ENCODE peak calls at places on chromosome 9, in ten cellular contexts. G, P, C, A, X, B, F, Z, J and Q are unnamed samples.

GRCh38 chr9:68802525-68803015 is 97.5 kb downstream of the PIP5K1B start:
- DNase-seq in C (no peak), X (no peak), B (no peak), A (no peak), P (no peak), G (no peak), Z (no peak), J (no peak), F (no peak), Q (no peak)

GRCh38 chr9:109520475-109521132 is 22.5 kb upstream of the PTPN3 start:
- DNase-seq in X (peak; percentile 59), A (no peak), J (peak; percentile 77), F (peak; percentile 81), C (peak; percentile 69), G (peak; percentile 71), P (peak; percentile 35), Z (peak; percentile 79), B (peak; percentile 59), Q (peak; percentile 83)

GRCh38 chr9:77224750-77225312 is 47.5 kb downstream of the VPS13A start:
- DNase-seq in B (no peak), P (no peak), C (no peak), X (no peak), J (peak; percentile 56), G (no peak), F (no peak), A (no peak), Z (no peak), Q (peak; percentile 26)

GRCh38 chr9:109317979-109318671 is 2.7 kb downstream of the EPB41L4B start:
- DNase-seq in Z (no peak), X (no peak), C (no peak), B (no peak), P (no peak), A (no peak), J (no peak), F (no peak), G (no peak), Q (no peak)

GRCh38 chr9:108234811-108235210 is 621.0 kb downstream of the ACTL7B start:
- DNase-seq in Z (no peak), C (no peak), A (no peak), P (no peak), X (no peak), F (no peak), G (no peak), J (no peak), B (no peak), Q (no peak)

GRCh38 chr9:131421691-131422090 is 27.8 kb downstream of the PRRC2B start:
- DNase-seq in J (no peak), X (no peak), F (no peak), Z (no peak), B (no peak), G (no peak), A (no peak), P (peak; percentile 37), C (no peak), Q (no peak)

GRCh38 chr9:21974542-21975409 is 19.4 kb downstream of the CDKN2A start:
- DNase-seq in J (peak; percentile 78), A (no peak), F (no peak), B (peak; percentile 53), P (no peak), C (peak; percentile 79), X (peak; percentile 83), G (no peak), Z (peak; percentile 61), Q (peak; percentile 67)

GRCh38 chr9:3330792-3331420 is 194.9 kb downstream of the RFX3 start:
- DNase-seq in Z (no peak), J (peak; percentile 73), B (no peak), P (no peak), F (no peak), A (no peak), X (no peak), C (no peak), G (no peak), Q (peak; percentile 32)

DNA sequence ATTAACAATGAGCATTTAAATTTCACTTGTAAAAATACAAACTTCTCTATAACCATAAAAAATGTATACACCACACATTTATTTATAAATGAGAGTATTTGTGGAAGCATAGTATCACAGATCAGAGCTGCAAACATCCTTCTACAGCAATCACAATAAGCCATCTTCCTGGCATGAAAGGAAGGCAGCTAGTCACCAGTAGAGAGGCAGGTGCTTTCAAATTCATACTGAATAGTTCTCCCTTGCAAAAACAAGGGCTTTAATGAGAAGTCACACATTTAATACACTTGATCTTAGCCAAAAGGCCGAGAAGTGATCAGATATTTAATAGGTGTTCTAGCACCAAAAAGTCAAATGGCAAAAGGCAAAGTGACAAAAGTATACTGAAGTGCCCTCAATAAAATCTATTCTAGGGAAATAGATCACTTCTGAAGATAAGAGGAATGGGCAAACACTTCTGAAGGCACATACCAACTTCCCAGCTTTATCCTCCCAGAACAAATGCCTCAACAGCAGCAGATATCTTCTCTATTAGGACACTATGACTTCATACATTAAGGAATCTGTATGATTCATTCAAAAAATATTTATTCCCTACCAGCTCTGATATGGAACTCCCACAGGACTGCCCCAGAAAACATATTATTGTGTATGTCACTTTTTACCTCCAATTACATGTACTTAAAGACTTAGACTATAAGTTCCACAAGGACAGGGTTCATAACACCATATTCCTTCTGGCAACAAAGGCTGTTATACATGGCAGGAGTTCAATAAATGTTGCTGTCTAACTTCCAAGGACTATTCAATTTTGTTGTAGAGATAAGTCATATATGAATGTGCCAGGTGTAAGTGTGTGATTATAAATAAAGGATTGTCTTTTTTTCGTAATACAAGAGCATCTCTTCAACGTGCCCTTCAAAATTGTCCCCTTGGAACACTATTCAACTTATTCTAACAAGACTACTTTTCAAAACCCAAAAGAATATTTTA is 31.7 kb downstream of the MAPKAP1 start:
- DNase-seq in C (no peak), X (no peak), A (no peak), G (no peak), B (no peak), J (peak; percentile 82), F (no peak), Z (no peak), P (no peak), Q (peak; percentile 88)
- H3K4me3 ChIP-seq in C (no peak overlapping the region), X (no peak overlapping the region), A (no peak overlapping the region), G (no peak overlapping the region), B (no peak overlapping the region), J (peak overlapping the region; percentile 11), F (no peak overlapping the region), Z (no peak overlapping the region), P (no peak overlapping the region), Q (no peak overlapping the region)

DNA sequence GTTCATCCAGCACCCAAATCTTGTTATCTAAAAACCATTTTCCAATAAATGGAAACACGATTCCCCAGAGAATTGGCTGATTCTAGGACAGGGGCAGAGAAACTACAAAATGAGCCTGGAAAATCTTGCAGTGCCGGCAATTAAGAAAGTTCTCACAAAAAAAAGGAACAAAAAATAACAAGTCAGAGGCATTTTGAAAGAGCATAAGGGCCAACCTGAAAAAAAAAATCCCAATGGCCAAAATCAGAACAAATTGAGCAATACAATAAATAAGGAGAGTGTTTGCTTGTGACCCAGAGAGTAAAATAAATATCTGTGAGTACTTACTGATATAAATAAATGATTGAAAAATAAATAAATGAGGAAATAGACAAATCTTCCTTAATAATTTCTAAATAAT is 55.1 kb upstream of the S1PR3 start:
- DNase-seq in P (no peak), B (no peak), J (no peak), F (no peak), C (no peak), Z (no peak), G (no peak), A (no peak), X (no peak), Q (no peak)
- H3K4me3 ChIP-seq in P (no peak overlapping the region), B (no peak overlapping the region), J (no peak overlapping the region), F (no peak overlapping the region), C (no peak overlapping the region), Z (no peak overlapping the region), G (no peak overlapping the region), A (no peak overlapping the region), X (no peak overlapping the region), Q (no peak overlapping the region)

GRCh38 chr9:5511476-5511875 is 1.1 kb downstream of the PDCD1LG2 start:
- DNase-seq in P (no peak), G (no peak), X (no peak), C (no peak), F (no peak), B (no peak), J (peak; percentile 40), A (no peak), Z (no peak), Q (no peak)

GRCh38 chr9:5510991-5511390 is 660 bp downstream of the PDCD1LG2 start:
- DNase-seq in X (peak; percentile 29), A (no peak), B (no peak), P (no peak), G (no peak), F (no peak), Z (no peak), C (peak; percentile 52), J (peak; percentile 56), Q (no peak)

GRCh38 chr9:5510360-5510931 is at the start of gene PDCD1LG2:
- DNase-seq in F (no peak), G (no peak), J (peak; percentile 89), P (no peak), A (no peak), X (peak; percentile 25), Z (no peak), B (no peak), C (peak; percentile 32), Q (peak; percentile 82)

GRCh38 chr9:5511935-5512580 is 1.7 kb downstream of the PDCD1LG2 start:
- DNase-seq in X (no peak), F (no peak), J (peak; percentile 48), Z (no peak), C (no peak), A (no peak), B (no peak), G (no peak), P (no peak), Q (no peak)

DNA sequence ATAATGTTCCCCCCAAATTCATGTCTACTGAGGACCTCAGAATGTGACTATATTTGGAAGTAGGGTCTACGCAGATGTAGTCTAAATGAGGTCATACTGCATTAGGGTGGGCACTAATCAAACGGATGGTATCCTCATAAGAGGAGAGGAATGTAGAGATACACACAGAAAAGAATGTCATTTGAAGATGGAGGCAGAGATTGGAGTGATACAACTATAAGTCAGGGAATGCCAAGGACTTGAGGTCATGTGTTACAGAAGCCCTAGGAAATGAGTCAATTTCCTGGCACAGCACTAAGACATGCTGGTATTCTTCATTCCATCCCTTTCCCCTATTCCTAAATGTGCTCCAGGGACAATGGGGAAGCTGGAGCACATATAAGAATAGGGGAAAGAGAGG is 758 bp upstream of the PDCD1LG2 start:
- DNase-seq in X (no peak), C (no peak), Z (no peak), F (no peak), J (peak; percentile 95), P (no peak), G (no peak), A (no peak), B (no peak), Q (peak; percentile 97)
- H3K4me3 ChIP-seq in X (no peak overlapping the region), C (peak overlapping the region; percentile 58), Z (no peak overlapping the region), F (no peak overlapping the region), J (peak overlapping the region; percentile 79), P (no peak overlapping the region), G (no peak overlapping the region), A (no peak overlapping the region), B (no peak overlapping the region), Q (no peak overlapping the region)

GRCh38 chr9:133116346-133117231 is 4.5 kb downstream of the RALGDS start:
- DNase-seq in B (peak; percentile 59), A (no peak), J (no peak), Z (no peak), G (no peak), P (peak; percentile 32), X (peak; percentile 35), C (no peak), F (peak; percentile 49), Q (no peak)

GRCh38 chr9:133114451-133114885 is 6.6 kb downstream of the RALGDS start:
- DNase-seq in P (peak; percentile 38), A (peak; percentile 80), C (peak; percentile 85), X (peak; percentile 96), J (peak; percentile 58), F (no peak), B (peak; percentile 40), G (no peak), Z (no peak), Q (no peak)

GRCh38 chr9:133115604-133116345 is 5.3 kb downstream of the RALGDS start:
- DNase-seq in X (peak; percentile 42), F (no peak), C (no peak), Z (no peak), J (peak; percentile 87), G (no peak), P (peak; percentile 35), B (peak; percentile 41), A (peak; percentile 70), Q (no peak)

GRCh38 chr9:133113928-133114351 is 7.1 kb downstream of the RALGDS start:
- DNase-seq in P (peak; percentile 47), X (peak; percentile 82), F (no peak), B (peak; percentile 52), Z (no peak), J (no peak), G (no peak), C (peak; percentile 83), A (peak; percentile 72), Q (no peak)

GRCh38 chr9:133114886-133115603 is 6.0 kb downstream of the RALGDS start:
- DNase-seq in G (no peak), F (no peak), Z (no peak), J (no peak), B (peak; percentile 34), X (no peak), A (peak; percentile 71), C (no peak), P (peak; percentile 36), Q (no peak)
- H3K4me3 ChIP-seq in G (no peak overlapping the region), F (no peak overlapping the region), Z (no peak overlapping the region), J (no peak overlapping the region), B (no peak overlapping the region), X (peak overlapping the region; percentile 31), A (no peak overlapping the region), C (no peak overlapping the region), P (no peak overlapping the region), Q (no peak overlapping the region)